ENCODE peak calls at places on chromosomes 5 and 9, in six cellular contexts. J, H, U, T, Z and P are unnamed samples.

GRCh38 chr9:131981116-131981847 is 98.4 kb downstream of the MED27 start:
- DNase-seq in J (no peak), H (no peak), U (peak; percentile 27), T (no peak), Z (no peak), P (no peak)

GRCh38 chr9:2227468-2227867 is 212.3 kb downstream of the SMARCA2 start:
- DNase-seq in J (no peak), H (no peak), U (no peak), T (no peak), Z (no peak), P (no peak)

GRCh38 chr5:160133071-160133917 is 14.0 kb upstream of the PWWP2A start:
- DNase-seq in J (no peak), H (no peak), U (no peak), T (no peak), Z (no peak), P (peak; percentile 38)

GRCh38 chr5:38913714-38914113 is 67.9 kb downstream of the OSMR start:
- DNase-seq in J (no peak), H (no peak), U (no peak), T (no peak), Z (no peak), P (no peak)

GRCh38 chr5:165620394-165620793 is 2115.0 kb downstream of the MAT2B start:
- DNase-seq in J (no peak), H (no peak), U (no peak), T (no peak), Z (no peak), P (no peak)

GRCh38 chr9:111516061-111516465 is 8.9 kb upstream of the ZNF483 start:
- DNase-seq in J (no peak), H (no peak), U (no peak), T (no peak), Z (no peak), P (no peak)

GRCh38 chr5:125538469-125538868 is 792.0 kb upstream of the ZNF608 start:
- DNase-seq in J (no peak), H (no peak), U (no peak), T (no peak), Z (no peak), P (no peak)

GRCh38 chr9:137905740-137906139 is 28.2 kb downstream of the CACNA1B start:
- DNase-seq in J (no peak), H (no peak), U (no peak), T (no peak), Z (no peak), P (no peak)

GRCh38 chr9:126160067-126160853 is 166.4 kb upstream of the MVB12B start:
- DNase-seq in J (no peak), H (no peak), U (no peak), T (no peak), Z (no peak), P (peak; percentile 17)

GRCh38 chr5:174910245-174910737 is 185.9 kb downstream of the MSX2 start:
- DNase-seq in J (peak; percentile 64), H (peak; percentile 9), U (peak; percentile 41), T (peak; percentile 32), Z (peak; percentile 71), P (peak; percentile 59)

GRCh38 chr5:79853676-79854418 is 137.2 kb downstream of the MTX3 start:
- DNase-seq in J (no peak), H (no peak), U (no peak), T (no peak), Z (no peak), P (no peak)

GRCh38 chr5:137332296-137332695 is 166.8 kb downstream of the SPOCK1 start:
- DNase-seq in J (no peak), H (no peak), U (no peak), T (no peak), Z (no peak), P (no peak)

GRCh38 chr5:102154291-102154690 is 141.8 kb downstream of the SLCO4C1 start:
- DNase-seq in J (no peak), H (no peak), U (no peak), T (no peak), Z (no peak), P (no peak)

GRCh38 chr5:172575416-172575815 is 65.6 kb upstream of the NEURL1B start:
- DNase-seq in J (no peak), H (no peak), U (no peak), T (no peak), Z (no peak), P (no peak)

GRCh38 chr9:87498816-87499454 is 1.3 kb downstream of the DAPK1 start:
- DNase-seq in J (peak; percentile 31), H (no peak), U (peak; percentile 27), T (no peak), Z (no peak), P (no peak)